ENCODE peak calls at places on chromosomes 16 and 17, in nine cellular contexts. I is T-helper 17 cell; U is activated T-cell treated with anti-CD3 and anti-CD28 coated beads, Interleukin-2, amount 50 U/mL, for 72 hours; A is ELF-1; R is ovary; M is ELR; Y is heart left ventricle; E is RKO; G is hepatocyte. Q is an unnamed sample.

GRCh38 chr17:43406676-43407645 is 8.2 kb downstream of the ARL4D start:
- DNase-seq in E (no peak), M (peak), A (peak), R (no peak), I (no peak), G (no peak), Y (no peak), U (no peak), Q (no peak)

GRCh38 chr17:17926840-17927449 is 45.3 kb downstream of the TOM1L2 start:
- DNase-seq in R (no peak), M (no peak), E (no peak), Y (no peak), A (no peak), U (no peak), G (no peak), I (no peak), Q (no peak)

GRCh38 chr16:12214509-12214908 is 238.0 kb downstream of the SNX29 start:
- DNase-seq in G (no peak), R (no peak), M (no peak), E (no peak), I (no peak), U (no peak), Y (no peak), A (no peak), Q (no peak)

GRCh38 chr17:42284020-42284369 is 4.3 kb upstream of the STAT5A start:
- DNase-seq in E (no peak), G (no peak), R (peak), I (no peak), Y (no peak), U (no peak), A (no peak), M (no peak), Q (no peak)

GRCh38 chr17:35539659-35540026 is 2.2 kb upstream of the SLFN12L start:
- DNase-seq in M (no peak), U (no peak), G (no peak), Y (no peak), I (no peak), R (no peak), E (no peak), A (no peak), Q (no peak)

GRCh38 chr17:32586666-32587065 is 99.9 kb downstream of the CDK5R1 start:
- DNase-seq in G (no peak), Y (no peak), I (no peak), R (no peak), U (no peak), M (peak), E (no peak), A (no peak), Q (no peak)

GRCh38 chr17:74215332-74215727 is 2.0 kb downstream of the TTYH2 start:
- DNase-seq in Y (peak), G (no peak), I (no peak), M (no peak), E (no peak), R (no peak), A (no peak), U (no peak), Q (no peak)

GRCh38 chr17:36726199-36726598 is 124.8 kb downstream of the MRM1 start:
- DNase-seq in M (no peak), G (no peak), E (no peak), R (no peak), A (no peak), I (no peak), Y (no peak), U (no peak), Q (no peak)

GRCh38 chr16:668519-669171 is 713 bp downstream of the RHOT2 start:
- DNase-seq in I (no peak), Y (no peak), U (no peak), G (no peak), R (no peak), A (no peak), M (peak), E (peak), Q (no peak)

GRCh38 chr17:81676906-81677305 is 6.7 kb downstream of the ARL16 start:
- DNase-seq in U (no peak), G (no peak), R (no peak), E (no peak), Y (no peak), A (no peak), M (no peak), I (no peak), Q (no peak)

GRCh38 chr17:1909985-1910384 is 80.2 kb downstream of the RPA1 start:
- DNase-seq in M (no peak), R (no peak), I (no peak), U (no peak), E (no peak), A (no peak), G (no peak), Y (no peak), Q (no peak)

GRCh38 chr16:72172105-72173034 is at the start of gene PMFBP1:
- DNase-seq in E (peak), Y (peak), U (peak), M (peak), G (peak), I (no peak), A (no peak), R (no peak), Q (peak)

GRCh38 chr16:85284138-85284897 is 172.0 kb upstream of the CIBAR2 start:
- DNase-seq in M (no peak), G (no peak), I (no peak), U (no peak), Y (no peak), R (no peak), E (no peak), A (peak), Q (no peak)

GRCh38 chr17:66678061-66678460 is 156.9 kb upstream of the CACNG5 start:
- DNase-seq in A (no peak), G (no peak), R (no peak), Y (no peak), I (no peak), U (no peak), M (no peak), E (no peak), Q (no peak)

GRCh38 chr17:58268774-58269556 is 11.8 kb downstream of the MPO start:
- DNase-seq in E (no peak), U (no peak), Y (no peak), R (no peak), I (no peak), G (no peak), M (no peak), A (no peak), Q (no peak)

GRCh38 chr17:75814900-75815373 is 29.3 kb downstream of the UNC13D start:
- DNase-seq in U (no peak), I (no peak), E (peak), M (peak), G (peak), R (peak), Y (no peak), A (peak), Q (no peak)

GRCh38 chr16:79359082-79359481 is 241.5 kb downstream of the MAF start:
- DNase-seq in E (no peak), R (no peak), M (no peak), U (no peak), I (no peak), Y (no peak), G (no peak), A (no peak), Q (no peak)

GRCh38 chr16:86579268-86580062 is 1.1 kb downstream of the FOXL1 start:
- DNase-seq in I (no peak), U (no peak), Y (no peak), A (peak), R (no peak), M (peak), E (no peak), G (no peak), Q (no peak)

GRCh38 chr16:57091200-57091989 is 988 bp upstream of the CPNE2 start:
- DNase-seq in Y (peak), G (peak), U (no peak), I (no peak), M (peak), A (peak), R (peak), E (peak), Q (no peak)

GRCh38 chr17:40307001-40307690 is 1.8 kb upstream of the RARA start:
- DNase-seq in G (peak), I (no peak), U (no peak), A (peak), E (no peak), R (no peak), M (no peak), Y (no peak), Q (peak)

GRCh38 chr17:78993241-78993956 is 13.7 kb upstream of the LGALS3BP start:
- DNase-seq in G (peak), I (peak), Y (no peak), U (peak), A (peak), E (peak), M (peak), R (peak), Q (peak)

GRCh38 chr17:31327534-31328526 is 6.4 kb upstream of the EVI2A start:
- DNase-seq in I (no peak), E (peak), A (no peak), G (no peak), Y (no peak), U (no peak), R (no peak), M (peak), Q (no peak)

GRCh38 chr17:16428098-16428882 is 12.9 kb downstream of the TRPV2 start:
- DNase-seq in A (peak), M (peak), I (no peak), E (peak), Y (peak), R (peak), U (peak), G (peak), Q (peak)

GRCh38 chr16:30659507-30660423 is 1.5 kb downstream of the FBRS start:
- DNase-seq in R (no peak), U (peak), G (no peak), E (peak), A (no peak), M (peak), Y (no peak), I (peak), Q (no peak)

GRCh38 chr16:401468-402348 is at the start of gene DECR2:
- DNase-seq in I (peak), G (peak), E (peak), U (peak), R (peak), Y (peak), A (peak), M (peak), Q (peak)

GRCh38 chr16:1773703-1774455 is 945 bp upstream of the MRPS34 start:
- DNase-seq in U (no peak), G (no peak), M (peak), A (no peak), I (no peak), R (no peak), Y (no peak), E (peak), Q (peak)

GRCh38 chr16:88619859-88620655 is 18.3 kb upstream of the IL17C start:
- DNase-seq in A (no peak), I (peak), E (no peak), Y (no peak), U (peak), G (no peak), R (no peak), M (peak), Q (peak)

GRCh38 chr16:85356157-85356556 is 243.9 kb upstream of the CIBAR2 start:
- DNase-seq in A (no peak), M (no peak), G (no peak), R (no peak), I (no peak), U (no peak), E (no peak), Y (no peak), Q (no peak)

GRCh38 chr16:82660966-82661365 is 34.2 kb downstream of the CDH13 start:
- DNase-seq in A (no peak), M (no peak), G (no peak), I (no peak), E (no peak), U (no peak), R (no peak), Y (no peak), Q (no peak)

GRCh38 chr17:12680407-12680897 is 14.8 kb downstream of the MYOCD start:
- DNase-seq in I (no peak), R (no peak), G (no peak), M (no peak), Y (no peak), U (no peak), E (no peak), A (peak), Q (no peak)

GRCh38 chr16:85524630-85525463 is 88.3 kb upstream of the GSE1 start:
- DNase-seq in M (peak), E (no peak), U (no peak), R (no peak), I (no peak), G (peak), A (peak), Y (peak), Q (no peak)

GRCh38 chr16:14958970-14959369 is 15.9 kb upstream of the PDXDC1 start:
- DNase-seq in E (peak), A (peak), R (no peak), Y (no peak), M (peak), I (no peak), G (no peak), U (no peak), Q (no peak)

Q was measured in small intestine.